ENCODE peak calls at places on chromosomes 4 and X, in four cellular contexts. Q, F, B and W are unnamed samples.

GRCh38 chr4:37715889-37716402 is 29.8 kb upstream of the RELL1 start:
- DNase-seq in Q (no peak), B (peak), F (no peak), W (no peak)

GRCh38 chr4:186137193-186137792 is 32.8 kb downstream of the FAM149A start:
- DNase-seq in B (no peak), Q (peak), F (no peak), W (no peak)

GRCh38 chr4:17324431-17324830 is 187.5 kb downstream of the QDPR start:
- DNase-seq in F (peak), B (no peak), Q (peak), W (no peak)

GRCh38 chr4:152094851-152095700 is 334.3 kb upstream of the GATB start:
- DNase-seq in F (no peak), B (no peak), Q (no peak), W (no peak)

GRCh38 chr4:89216422-89216821 is 91.2 kb downstream of the GPRIN3 start:
- DNase-seq in F (no peak), Q (no peak), B (no peak), W (no peak)

GRCh38 chr4:95092762-95093161 is 335.0 kb downstream of the BMPR1B start:
- DNase-seq in B (no peak), Q (no peak), F (peak), W (no peak)

GRCh38 chrX:107741318-107741813 is 34.2 kb downstream of the TSC22D3 start:
- DNase-seq in B (no peak), Q (no peak), F (no peak), W (no peak)

GRCh38 chr4:187603093-187603395 is 392.5 kb upstream of the ZFP42 start:
- DNase-seq in F (no peak), B (no peak), Q (no peak), W (no peak)

GRCh38 chr4:139142097-139142496 is 34.9 kb downstream of the ELF2 start:
- DNase-seq in Q (no peak), F (no peak), B (peak), W (no peak)

GRCh38 chr4:112536123-112536522 is 20.1 kb upstream of the NEUROG2 start:
- DNase-seq in Q (no peak), F (no peak), B (no peak), W (no peak)

GRCh38 chrX:20143539-20143938 is 1.9 kb upstream of the EIF1AX start:
- DNase-seq in F (no peak), B (no peak), Q (no peak), W (no peak)

GRCh38 chr4:78650106-78651021 is 98.8 kb downstream of the ANXA3 start:
- DNase-seq in F (peak), B (no peak), Q (no peak), W (no peak)

DNA sequence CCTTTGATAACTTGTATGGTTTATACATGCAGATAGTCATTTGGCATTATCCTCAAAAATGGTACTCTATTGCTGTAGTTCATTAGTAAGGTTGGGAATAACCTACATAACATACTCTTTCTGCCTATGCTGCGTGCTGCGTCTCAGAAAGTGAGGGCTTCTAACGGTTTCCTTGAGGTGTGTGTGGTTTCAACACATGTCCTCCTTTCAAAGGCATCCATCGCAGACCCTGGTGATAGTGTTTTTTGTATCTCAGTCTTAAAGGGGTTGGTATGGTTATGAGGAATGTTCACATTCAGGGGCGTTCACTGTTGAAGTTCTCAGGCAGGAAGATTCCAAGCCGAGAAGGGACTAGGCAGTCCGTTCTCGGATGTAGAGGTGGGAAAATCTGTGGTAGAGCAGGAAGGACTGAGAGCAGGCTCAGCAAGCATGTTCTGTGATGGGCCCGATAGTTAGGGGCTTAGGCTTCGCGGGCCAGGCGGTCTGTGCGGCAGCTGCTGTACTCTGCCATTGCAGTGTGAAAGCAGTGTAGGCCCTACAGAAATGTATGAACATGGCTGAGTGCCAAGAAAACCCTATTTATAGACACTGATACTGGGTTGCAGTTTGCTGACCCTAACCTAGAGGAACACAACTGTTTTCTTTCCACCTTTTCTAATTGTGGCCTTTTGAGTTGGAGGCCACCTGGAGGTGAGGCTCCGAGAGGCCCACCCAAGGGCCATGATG is 123.2 kb downstream of the GPR143 start:
- DNase-seq in B (no peak), F (peak), Q (no peak), W (no peak)
- TF ChIP-seq EGR1 in B (no peak), F (no peak), Q (no peak), W (no peak)

GRCh38 chrX:106612403-106612789 is 618 bp downstream of the RADX start:
- DNase-seq in F (no peak), Q (no peak), B (no peak), W (peak)
- TF ChIP-seq EGR1 in F (no peak), Q (no peak), B (no peak), W (no peak)

GRCh38 chr4:145945431-145946155 is 7.0 kb upstream of the ZNF827 start:
- DNase-seq in Q (no peak), F (no peak), B (no peak), W (no peak)
- TF ChIP-seq EGR1 in Q (no peak), F (no peak), B (no peak), W (no peak)

GRCh38 chr4:8302331-8302730 is 32.8 kb downstream of the HTRA3 start:
- DNase-seq in F (no peak), B (no peak), Q (no peak), W (no peak)
- TF ChIP-seq EGR1 in F (no peak), B (no peak), Q (no peak), W (no peak)

GRCh38 chrX:70444326-70445196 is at the start of gene DLG3:
- DNase-seq in B (no peak), F (no peak), Q (no peak), W (no peak)
- TF ChIP-seq EGR1 in B (no peak), F (no peak), Q (no peak), W (no peak)

GRCh38 chrX:80808160-80808735 is 1.4 kb downstream of the BRWD3 start:
- DNase-seq in F (peak), Q (peak), B (peak), W (peak)

GRCh38 chrX:80807606-80808159 is 2.0 kb downstream of the BRWD3 start:
- DNase-seq in Q (no peak), F (peak), B (no peak), W (no peak)

GRCh38 chrX:80810365-80810978 is 795 bp upstream of the BRWD3 start:
- DNase-seq in F (peak), B (no peak), Q (no peak), W (no peak)

GRCh38 chrX:80806557-80806956 is 3.1 kb downstream of the BRWD3 start:
- DNase-seq in F (no peak), Q (no peak), B (no peak), W (no peak)

DNA sequence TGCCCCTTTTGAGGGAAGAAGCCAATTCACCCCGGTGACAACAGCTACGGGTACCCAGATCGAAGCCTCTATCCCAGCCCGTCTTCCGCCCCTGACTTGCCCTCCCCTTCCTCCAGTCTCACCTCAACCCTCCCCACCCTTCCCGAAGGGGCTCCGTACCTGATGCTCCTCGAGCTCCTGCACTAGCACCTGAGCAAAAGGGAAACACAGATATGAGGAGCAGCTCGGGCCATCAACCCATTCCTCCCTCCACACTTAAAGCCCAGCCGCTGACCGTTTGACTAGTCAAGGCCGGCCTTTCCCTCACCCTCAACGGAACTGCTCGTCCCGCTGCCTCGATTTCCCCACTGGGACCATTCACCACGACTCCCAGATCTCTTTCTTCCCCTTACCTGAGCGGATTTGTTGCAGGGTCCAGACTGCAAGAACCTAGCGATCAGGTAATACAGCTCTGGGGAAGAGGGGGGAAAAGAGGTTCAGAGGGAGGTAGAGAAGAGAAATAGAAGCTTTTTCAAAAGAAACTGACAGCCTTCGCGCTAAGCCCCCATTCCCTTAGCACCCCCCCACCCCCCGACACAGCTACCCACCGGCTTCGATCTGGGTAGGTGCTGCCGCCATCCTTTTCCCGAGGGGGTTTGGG is 703 bp downstream of the BRWD3 start:
- DNase-seq in B (no peak), F (peak), Q (no peak), W (no peak)
- TF ChIP-seq EGR1 in B (no peak), F (no peak), Q (no peak), W (no peak)

DNA sequence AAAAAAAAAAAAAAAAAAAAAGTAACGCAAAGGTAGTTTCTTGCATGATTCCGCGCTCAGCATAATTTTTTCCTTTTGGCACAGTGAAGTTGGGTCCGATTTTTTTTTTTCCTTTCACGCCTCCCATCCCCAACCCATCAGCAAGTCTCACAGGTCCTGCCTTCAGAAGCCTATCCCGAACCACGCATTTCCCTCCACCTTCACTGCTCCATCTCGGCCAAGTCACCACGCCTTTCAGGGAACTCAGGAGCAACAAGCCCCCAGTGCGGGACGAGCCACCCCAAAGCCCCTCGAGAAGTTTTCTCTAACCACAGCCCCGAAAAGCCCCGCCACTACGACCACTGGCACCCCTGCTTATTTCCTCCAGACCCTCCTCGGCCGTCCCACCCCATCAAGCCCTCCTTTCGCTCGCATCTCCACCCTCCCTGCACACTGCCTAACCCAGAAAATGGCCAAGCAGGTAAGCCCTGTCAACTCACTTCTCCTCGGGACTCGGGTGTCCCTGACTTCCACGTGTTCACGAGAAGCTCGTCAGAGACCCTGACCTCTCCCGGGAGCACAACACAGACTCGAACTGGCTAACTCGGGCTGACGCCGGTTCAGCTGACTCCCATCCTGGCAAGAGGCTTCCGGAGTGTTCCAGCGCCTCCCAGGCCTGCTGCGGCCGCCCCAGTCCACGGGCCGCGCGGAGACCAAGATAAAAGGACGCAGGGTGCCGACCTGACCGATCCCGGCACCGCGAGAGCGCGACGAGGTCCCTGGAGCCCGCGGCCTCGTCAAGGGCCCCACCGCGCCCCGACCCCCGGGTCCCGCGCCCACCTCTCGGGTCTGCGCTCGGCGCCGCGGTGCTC is 839 bp downstream of the SLBP start:
- DNase-seq in Q (no peak), B (no peak), F (peak), W (no peak)
- TF ChIP-seq EGR1 in Q (no peak), B (no peak), F (no peak), W (no peak)

GRCh38 chr4:145281224-145281623 is 100.8 kb upstream of the OTUD4 start:
- DNase-seq in B (no peak), Q (no peak), F (no peak), W (no peak)

GRCh38 chr4:145280541-145280940 is 100.2 kb upstream of the OTUD4 start:
- DNase-seq in F (no peak), B (no peak), Q (no peak), W (no peak)

GRCh38 chr4:145279122-145279960 is 99.0 kb upstream of the OTUD4 start:
- DNase-seq in F (peak), Q (no peak), B (no peak), W (no peak)

GRCh38 chr4:145276044-145276443 is 95.7 kb upstream of the OTUD4 start:
- DNase-seq in B (no peak), F (no peak), Q (no peak), W (no peak)

DNA sequence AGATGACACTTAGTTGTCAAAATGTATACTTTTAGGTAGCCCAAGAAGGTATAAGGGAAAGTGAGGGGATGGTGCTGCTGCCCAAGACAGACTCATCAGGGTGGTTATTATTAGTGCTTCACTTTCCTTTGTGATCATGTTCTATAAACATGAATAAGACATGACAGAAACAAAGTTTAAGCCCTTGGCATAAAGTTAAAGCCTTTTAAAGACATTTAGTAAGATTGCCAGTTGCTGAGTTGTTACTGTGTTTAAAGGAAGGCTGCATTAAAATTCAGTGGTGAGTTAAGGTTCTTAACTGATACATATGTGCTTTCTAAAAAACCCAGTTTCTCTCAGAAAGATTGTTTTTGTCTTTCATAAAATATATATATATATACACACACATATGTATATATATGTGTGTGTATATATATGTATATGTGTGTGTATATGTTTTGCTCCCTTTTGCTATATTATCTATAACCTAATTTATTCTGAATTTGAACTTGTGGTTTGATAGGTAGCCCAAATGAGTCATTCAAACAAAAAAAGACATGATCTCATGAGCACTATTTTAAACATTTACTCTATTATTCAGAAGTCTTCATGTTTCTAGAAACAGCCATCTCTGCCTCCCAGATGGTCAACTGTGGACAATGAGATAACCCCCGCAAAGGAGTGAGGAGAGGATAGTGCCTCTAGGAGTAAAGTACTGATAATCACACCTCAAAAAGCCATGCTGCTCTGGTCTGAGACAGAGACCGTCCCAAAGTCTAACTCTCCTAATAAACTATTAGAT is 98.1 kb upstream of the OTUD4 start:
- DNase-seq in B (no peak), Q (no peak), F (peak), W (no peak)
- TF ChIP-seq EGR1 in B (no peak), Q (no peak), F (no peak), W (no peak)

GRCh38 chr4:40280586-40280985 is 54.5 kb upstream of the CHRNA9 start:
- DNase-seq in Q (no peak), F (no peak), B (no peak), W (no peak)

GRCh38 chr4:40281099-40281498 is 54.0 kb upstream of the CHRNA9 start:
- DNase-seq in Q (no peak), F (no peak), B (no peak), W (no peak)

GRCh38 chr4:40281913-40282312 is 53.2 kb upstream of the CHRNA9 start:
- DNase-seq in Q (no peak), B (no peak), F (no peak), W (no peak)

GRCh38 chr4:40283413-40283812 is 51.7 kb upstream of the CHRNA9 start:
- DNase-seq in F (no peak), Q (no peak), B (no peak), W (no peak)

GRCh38 chr4:40283968-40284367 is 51.2 kb upstream of the CHRNA9 start:
- DNase-seq in Q (peak), F (peak), B (no peak), W (no peak)
- TF ChIP-seq EGR1 in Q (peak), F (no peak), B (no peak), W (no peak)